ENCODE peak calls at places on chromosomes 7 and 10, in eight cellular contexts. U is AG04450, P is kidney epithelial cell, W is vagina, B is heart right ventricle, O is HCT116, L is mucosa of descending colon, D is neural progenitor cell. Z is an unnamed sample.

GRCh38 chr7:20114463-20114862 is 102.7 kb downstream of the MACC1 start:
- DNase-seq in P (no peak), L (no peak), W (no peak), U (no peak), D (peak), O (no peak), B (peak), Z (peak)

GRCh38 chr10:9035355-9035754 is 980.9 kb downstream of the GATA3 start:
- DNase-seq in P (no peak), D (no peak), B (no peak), U (no peak), L (no peak), O (no peak), W (no peak), Z (no peak)

GRCh38 chr10:128497660-128498377 is 371.6 kb upstream of the MKI67 start:
- DNase-seq in B (no peak), D (no peak), O (no peak), W (no peak), P (no peak), U (no peak), L (no peak), Z (no peak)

GRCh38 chr10:78335691-78336401 is 302.2 kb downstream of the RPS24 start:
- DNase-seq in O (no peak), L (no peak), P (peak), U (peak), D (no peak), W (peak), B (peak), Z (no peak)

GRCh38 chr7:51458693-51459092 is 142.1 kb upstream of the COBL start:
- DNase-seq in O (no peak), W (no peak), U (no peak), L (no peak), P (no peak), D (no peak), B (no peak), Z (no peak)

GRCh38 chr7:154833839-154834238 is 169.1 kb downstream of the PAXIP1 start:
- DNase-seq in P (no peak), O (no peak), L (no peak), W (no peak), D (no peak), B (no peak), U (no peak), Z (no peak)

GRCh38 chr10:46020871-46021553 is 9.4 kb downstream of the NCOA4 start:
- DNase-seq in U (peak), L (no peak), B (no peak), O (no peak), P (peak), D (no peak), W (no peak), Z (no peak)

GRCh38 chr7:56009695-56010094 is 41.5 kb downstream of the PSPH start:
- DNase-seq in W (no peak), P (no peak), O (no peak), U (no peak), B (peak), D (no peak), L (peak), Z (no peak)

GRCh38 chr7:100407285-100408180 is 21.0 kb downstream of the ZCWPW1 start:
- DNase-seq in O (peak), B (peak), D (peak), W (no peak), U (peak), P (no peak), L (no peak), Z (peak)

GRCh38 chr10:102801496-102801895 is 35.7 kb downstream of the CYP17A1 start:
- DNase-seq in B (no peak), W (no peak), O (no peak), U (no peak), D (no peak), L (no peak), P (no peak), Z (no peak)

GRCh38 chr7:49700841-49701240 is 72.6 kb upstream of the VWC2 start:
- DNase-seq in L (no peak), P (no peak), W (no peak), D (no peak), U (no peak), O (no peak), B (no peak), Z (no peak)

DNA sequence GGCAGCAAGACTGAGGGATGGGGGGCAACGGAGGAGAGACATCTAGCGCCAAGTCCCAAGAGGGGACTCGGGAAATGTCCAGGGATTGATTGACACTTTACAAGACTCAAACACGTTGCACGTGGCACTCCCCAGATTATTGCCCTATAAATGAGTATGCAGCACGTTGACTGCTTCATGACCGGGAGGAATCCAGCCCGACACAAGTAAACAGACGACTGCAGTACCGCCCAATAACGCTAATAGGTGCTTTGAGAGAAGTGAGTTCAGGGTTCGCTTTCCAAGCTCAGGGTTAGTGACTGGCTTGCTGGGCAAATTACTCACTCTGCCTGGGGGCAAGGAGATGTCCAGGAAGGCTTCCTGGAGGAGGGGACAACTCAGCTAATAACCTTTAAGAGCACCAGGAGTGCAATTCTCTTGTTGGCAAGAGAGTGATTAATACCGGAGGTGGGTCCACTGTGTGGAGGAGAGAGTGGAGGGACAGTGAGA is 73.3 kb upstream of the MYL10 start:
- DNase-seq in P (no peak), B (no peak), O (peak), L (peak), W (no peak), U (no peak), D (no peak), Z (no peak)
- TF ChIP-seq CTCF in P (no peak), B (no peak), O (no peak), L (peak), W (no peak), U (peak), D (no peak), Z (no peak)

GRCh38 chr7:90771281-90771680 is 175.2 kb downstream of the CDK14 start:
- DNase-seq in D (no peak), L (no peak), U (no peak), P (no peak), B (no peak), O (no peak), W (no peak), Z (no peak)

GRCh38 chr7:90775383-90775965 is 179.4 kb downstream of the CDK14 start:
- DNase-seq in O (no peak), U (no peak), D (no peak), L (no peak), P (no peak), B (no peak), W (no peak), Z (no peak)

GRCh38 chr7:90777075-90777864 is 181.1 kb downstream of the CDK14 start:
- DNase-seq in O (no peak), W (no peak), P (no peak), D (no peak), U (no peak), L (no peak), B (no peak), Z (peak)

GRCh38 chr7:90772410-90772809 is 176.3 kb downstream of the CDK14 start:
- DNase-seq in B (no peak), U (no peak), W (no peak), D (no peak), L (no peak), O (no peak), P (no peak), Z (no peak)

GRCh38 chr7:90773269-90773668 is 177.1 kb downstream of the CDK14 start:
- DNase-seq in W (no peak), P (no peak), L (no peak), O (no peak), D (no peak), B (no peak), U (no peak), Z (no peak)
- TF ChIP-seq CTCF in W (no peak), P (no peak), L (no peak), O (no peak), D (no peak), B (no peak), U (no peak), Z (no peak)

GRCh38 chr7:6579446-6579845 is 2.2 kb downstream of the ZDHHC4 start:
- DNase-seq in U (no peak), L (no peak), D (no peak), O (no peak), W (no peak), B (no peak), P (no peak), Z (no peak)
- TF ChIP-seq CTCF in U (peak), L (no peak), D (peak), O (no peak), W (no peak), B (no peak), P (peak), Z (no peak)

GRCh38 chr10:114571316-114571999 is 86.6 kb downstream of the ABLIM1 start:
- DNase-seq in W (no peak), L (peak), B (no peak), P (no peak), D (no peak), O (no peak), U (no peak), Z (no peak)
- TF ChIP-seq CTCF in W (no peak), L (no peak), B (no peak), P (no peak), D (no peak), O (peak), U (no peak), Z (no peak)

GRCh38 chr10:3886666-3887251 is 101.8 kb upstream of the KLF6 start:
- DNase-seq in P (peak), D (no peak), L (no peak), O (no peak), U (peak), W (no peak), B (peak), Z (no peak)

GRCh38 chr10:3886191-3886590 is 101.2 kb upstream of the KLF6 start:
- DNase-seq in P (no peak), D (peak), B (peak), U (no peak), W (no peak), O (no peak), L (no peak), Z (no peak)

GRCh38 chr10:3887404-3887803 is 102.4 kb upstream of the KLF6 start:
- DNase-seq in W (no peak), B (no peak), D (no peak), L (no peak), O (no peak), U (no peak), P (no peak), Z (no peak)

GRCh38 chr10:3889961-3890522 is 105.0 kb upstream of the KLF6 start:
- DNase-seq in U (no peak), B (no peak), L (no peak), O (peak), W (no peak), D (no peak), P (peak), Z (no peak)

DNA sequence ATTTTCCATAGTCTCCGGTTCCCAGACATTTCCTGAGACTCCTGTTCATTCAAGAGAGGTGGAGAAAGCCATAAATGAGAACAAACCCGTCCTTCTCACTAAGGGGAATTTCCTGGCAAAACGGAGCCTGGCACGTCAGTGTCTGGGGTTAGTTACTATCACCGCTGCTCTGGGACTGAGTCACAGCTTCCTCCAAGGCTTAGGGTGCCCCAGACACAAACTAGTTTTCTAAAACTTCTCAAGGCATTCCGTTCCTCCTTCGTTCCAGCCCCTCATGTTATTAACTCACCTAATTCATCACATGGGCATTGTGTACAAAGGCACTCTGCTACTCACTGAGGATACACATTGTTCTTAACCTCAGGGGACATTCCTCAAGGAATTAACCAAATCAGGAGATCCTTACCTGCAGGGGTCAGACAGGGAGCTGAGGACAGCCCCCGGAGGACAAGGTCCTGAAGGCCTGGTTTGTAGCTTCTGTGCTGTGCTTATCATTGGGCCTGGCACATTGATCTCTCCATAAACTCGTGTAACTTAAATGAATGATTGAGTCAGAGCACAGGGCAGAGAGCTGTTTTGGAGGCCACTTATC is 103.0 kb upstream of the KLF6 start:
- DNase-seq in U (peak), W (no peak), L (no peak), B (peak), O (no peak), D (peak), P (peak), Z (peak)
- TF ChIP-seq CTCF in U (no peak), W (no peak), L (no peak), B (no peak), O (no peak), D (no peak), P (no peak), Z (no peak)

DNA sequence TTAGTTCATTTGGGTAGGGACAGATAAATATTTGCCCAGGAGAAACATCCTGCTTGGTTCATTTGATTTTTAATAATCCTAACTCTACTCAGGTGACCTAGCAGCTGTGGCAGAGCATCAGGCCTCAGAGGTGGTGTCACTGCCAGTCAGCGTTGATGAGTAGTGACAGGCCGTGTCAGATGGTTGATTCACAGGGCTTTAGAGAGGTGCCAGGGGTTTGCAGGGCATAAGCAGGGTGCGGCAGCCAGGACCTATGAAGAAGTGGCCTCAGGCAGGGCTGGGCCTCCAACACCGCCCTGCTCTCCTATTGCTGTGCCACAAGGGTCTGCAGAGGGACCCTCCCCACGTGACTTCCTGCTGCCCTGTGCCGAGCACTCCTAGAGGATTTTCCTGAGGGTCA is 128.1 kb downstream of the HECW1 start:
- DNase-seq in B (no peak), U (no peak), O (no peak), D (no peak), P (no peak), W (no peak), L (no peak), Z (no peak)
- TF ChIP-seq CTCF in B (no peak), U (no peak), O (no peak), D (no peak), P (no peak), W (no peak), L (no peak), Z (no peak)

GRCh38 chr10:104548090-104548489 is 93.0 kb upstream of the SORCS3 start:
- DNase-seq in W (no peak), O (no peak), L (no peak), D (peak), P (peak), U (no peak), B (no peak), Z (no peak)

GRCh38 chr10:104546336-104546735 is 94.8 kb upstream of the SORCS3 start:
- DNase-seq in O (no peak), W (no peak), P (no peak), B (no peak), L (no peak), U (no peak), D (no peak), Z (no peak)

DNA sequence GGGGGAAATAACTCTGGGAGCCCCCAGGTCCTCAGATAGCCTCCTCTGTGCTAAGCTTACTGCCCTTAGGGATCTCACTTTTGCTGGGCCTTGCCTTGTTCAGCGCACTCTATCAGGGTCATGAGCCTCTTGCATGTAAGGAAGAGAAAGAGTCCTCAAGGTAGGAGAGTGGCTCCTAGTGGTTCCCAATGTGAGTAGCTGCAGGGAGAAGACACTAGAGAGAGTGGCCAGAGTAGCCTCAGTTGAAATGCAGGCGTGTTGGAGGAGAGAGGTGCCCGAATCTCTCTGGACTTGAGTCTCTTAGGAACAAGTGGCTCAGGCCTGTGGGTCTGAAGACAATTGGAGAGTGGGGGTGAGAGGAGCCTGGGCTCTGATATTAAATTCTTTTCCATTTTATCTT is 94.3 kb upstream of the SORCS3 start:
- DNase-seq in O (no peak), D (peak), L (no peak), P (no peak), U (no peak), W (no peak), B (no peak), Z (no peak)
- TF ChIP-seq CTCF in O (peak), D (peak), L (no peak), P (no peak), U (no peak), W (no peak), B (no peak), Z (no peak)

GRCh38 chr10:97685395-97685958 is 1.6 kb downstream of the AVPI1 start:
- DNase-seq in U (no peak), B (no peak), D (peak), O (peak), W (no peak), L (peak), P (no peak), Z (no peak)
- TF ChIP-seq CTCF in U (peak), B (no peak), D (peak), O (no peak), W (no peak), L (no peak), P (peak), Z (no peak)

DNA sequence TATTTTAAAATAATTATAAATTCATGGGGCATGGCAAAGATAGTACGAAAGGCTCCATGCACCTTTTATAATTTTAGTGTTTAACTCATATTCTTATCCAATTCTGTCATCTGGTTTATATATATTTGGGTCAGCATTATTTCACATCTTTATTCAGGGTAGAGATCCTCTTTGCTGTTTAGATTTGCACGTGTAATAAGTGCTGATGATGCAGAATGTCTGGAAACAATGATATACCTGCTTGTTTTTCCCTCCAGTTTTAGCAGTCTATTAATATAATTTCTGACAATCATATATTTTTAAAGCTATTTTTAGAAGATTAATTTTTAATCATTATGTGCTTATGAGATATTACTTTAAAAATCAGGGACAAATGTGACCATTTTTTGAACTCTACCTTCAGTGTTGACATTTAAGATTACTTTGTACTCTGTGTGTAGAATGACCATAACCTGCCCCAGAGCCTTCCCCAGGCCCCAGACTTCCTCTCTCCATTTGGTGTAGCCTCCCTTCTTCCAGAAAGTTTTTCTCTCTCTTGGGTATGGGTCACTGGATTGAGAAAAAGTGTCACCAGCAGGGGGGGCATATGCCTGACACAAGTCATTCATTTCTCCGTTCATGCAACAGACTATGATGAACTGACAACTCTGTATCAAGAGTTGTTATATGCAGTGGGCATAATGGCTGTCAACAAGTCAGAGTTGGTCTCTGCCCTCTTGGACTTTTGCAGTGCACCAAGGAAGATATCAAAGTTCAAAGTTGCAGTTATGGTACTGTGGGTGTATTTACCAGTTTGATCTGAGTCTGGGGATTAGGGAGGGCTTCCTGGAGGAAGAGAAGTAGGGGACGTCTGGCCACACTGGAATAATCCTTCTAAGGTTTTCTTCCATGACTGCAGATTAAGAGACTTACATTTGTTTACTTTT is 192.6 kb upstream of the CCDC6 start:
- DNase-seq in W (no peak), O (peak), U (no peak), L (no peak), P (no peak), D (peak), B (no peak), Z (no peak)
- TF ChIP-seq CTCF in W (no peak), O (peak), U (peak), L (no peak), P (peak), D (peak), B (peak), Z (peak)

GRCh38 chr10:101216207-101216607 is 13.1 kb downstream of the LBX1 start:
- DNase-seq in W (no peak), P (no peak), L (no peak), O (no peak), D (peak), B (no peak), U (no peak), Z (no peak)

GRCh38 chr10:101219137-101219945 is 9.9 kb downstream of the LBX1 start:
- DNase-seq in U (no peak), B (no peak), D (no peak), P (no peak), L (no peak), W (no peak), O (no peak), Z (no peak)

GRCh38 chr10:101218423-101219136 is 10.7 kb downstream of the LBX1 start:
- DNase-seq in W (no peak), D (no peak), B (no peak), P (no peak), U (no peak), O (no peak), L (no peak), Z (peak)

GRCh38 chr10:101216631-101217425 is 12.4 kb downstream of the LBX1 start:
- DNase-seq in O (no peak), W (no peak), D (peak), U (no peak), B (no peak), P (no peak), L (no peak), Z (no peak)

GRCh38 chr10:101217450-101218281 is 11.6 kb downstream of the LBX1 start:
- DNase-seq in U (no peak), P (no peak), O (no peak), W (no peak), D (peak), L (peak), B (no peak), Z (peak)
- TF ChIP-seq CTCF in U (peak), P (peak), O (no peak), W (no peak), D (peak), L (no peak), B (peak), Z (no peak)